ENCODE peak calls at places on chromosomes 2 and 18, in seven cellular contexts. G, O, N, J, Q, E and I are unnamed samples.

GRCh38 chr2:18178736-18179349 is 300.4 kb downstream of the KCNS3 start:
- DNase-seq in Q (no peak), E (peak), J (peak), N (peak), O (peak), G (peak), I (no peak)

GRCh38 chr2:47357475-47357874 is 45.5 kb upstream of the MSH2 start:
- DNase-seq in N (no peak), Q (no peak), O (peak), J (no peak), G (peak), E (peak), I (no peak)

GRCh38 chr2:222054813-222055212 is 244.0 kb downstream of the PAX3 start:
- DNase-seq in O (no peak), E (no peak), G (no peak), N (no peak), J (no peak), Q (no peak), I (no peak)

GRCh38 chr2:230795856-230796255 is 68.9 kb upstream of the ITM2C start:
- DNase-seq in E (no peak), O (no peak), Q (no peak), N (no peak), J (no peak), G (no peak), I (no peak)

GRCh38 chr2:177568393-177568792 is 175.8 kb downstream of the AGPS start:
- DNase-seq in Q (no peak), J (no peak), O (no peak), N (no peak), E (no peak), G (no peak), I (no peak)

GRCh38 chr2:59936031-59936430 is 617.4 kb downstream of the BCL11A start:
- DNase-seq in J (no peak), G (no peak), Q (no peak), E (no peak), O (no peak), N (no peak), I (no peak)

GRCh38 chr2:177271981-177272666 is 7.6 kb upstream of the NFE2L2 start:
- DNase-seq in Q (no peak), E (no peak), G (no peak), J (no peak), O (no peak), N (no peak), I (no peak)

GRCh38 chr2:144508162-144508765 is 11.7 kb downstream of the ZEB2 start:
- DNase-seq in E (no peak), N (no peak), Q (no peak), J (no peak), G (no peak), O (no peak), I (no peak)

DNA sequence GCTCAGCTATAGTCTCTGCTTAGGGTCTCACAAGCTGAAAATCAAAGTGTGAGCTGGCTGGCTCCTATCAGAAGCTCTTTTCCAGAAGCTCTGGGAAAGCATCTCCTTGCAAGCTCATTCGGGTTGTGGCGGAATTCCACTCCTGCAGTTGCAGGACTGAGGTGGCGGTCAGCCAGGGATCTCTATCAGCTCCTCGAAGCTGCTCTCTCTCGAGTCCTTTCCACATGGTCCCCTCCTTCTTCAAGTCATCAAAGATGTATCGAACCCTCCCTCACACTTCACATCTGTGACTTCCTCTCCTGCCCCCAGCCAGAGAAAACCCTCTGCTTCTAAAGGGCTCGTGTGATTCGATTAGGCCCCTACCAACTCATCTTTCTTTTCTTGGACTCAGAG is 141.7 kb downstream of the ZFP36L2 start:
- DNase-seq in Q (peak), N (peak), E (no peak), G (no peak), J (peak), O (no peak), I (no peak)
- TF ChIP-seq POLR2AphosphoS5 in Q (no peak), N (peak), E (no peak), G (no peak), J (no peak), O (no peak), I (no peak)

GRCh38 chr2:29013046-29013780 is 32.1 kb downstream of the TOGARAM2 start:
- DNase-seq in E (no peak), Q (no peak), N (no peak), O (no peak), G (no peak), J (no peak), I (no peak)
- TF ChIP-seq CTCF in E (no peak), Q (no peak), N (no peak), O (no peak), G (no peak), J (no peak), I (no peak)

GRCh38 chr18:45689386-45689785 is 34.6 kb upstream of the SLC14A1 start:
- DNase-seq in G (no peak), J (no peak), N (no peak), E (no peak), O (no peak), Q (no peak), I (no peak)

GRCh38 chr18:45688834-45689233 is 35.1 kb upstream of the SLC14A1 start:
- DNase-seq in O (no peak), G (peak), N (no peak), J (no peak), Q (no peak), E (no peak), I (no peak)

GRCh38 chr18:45688113-45688512 is 35.9 kb upstream of the SLC14A1 start:
- DNase-seq in Q (no peak), G (no peak), J (no peak), O (no peak), N (no peak), E (no peak), I (peak)

GRCh38 chr18:45687617-45688016 is 36.4 kb upstream of the SLC14A1 start:
- DNase-seq in J (no peak), G (no peak), Q (no peak), O (no peak), E (peak), N (no peak), I (no peak)

GRCh38 chr18:45686892-45687611 is 36.9 kb upstream of the SLC14A1 start:
- DNase-seq in J (no peak), Q (no peak), E (peak), O (no peak), N (no peak), G (peak), I (peak)
- TF ChIP-seq POLR2A in J (no peak), Q (no peak), E (no peak), O (no peak), N (no peak), G (no peak), I (no peak)

DNA sequence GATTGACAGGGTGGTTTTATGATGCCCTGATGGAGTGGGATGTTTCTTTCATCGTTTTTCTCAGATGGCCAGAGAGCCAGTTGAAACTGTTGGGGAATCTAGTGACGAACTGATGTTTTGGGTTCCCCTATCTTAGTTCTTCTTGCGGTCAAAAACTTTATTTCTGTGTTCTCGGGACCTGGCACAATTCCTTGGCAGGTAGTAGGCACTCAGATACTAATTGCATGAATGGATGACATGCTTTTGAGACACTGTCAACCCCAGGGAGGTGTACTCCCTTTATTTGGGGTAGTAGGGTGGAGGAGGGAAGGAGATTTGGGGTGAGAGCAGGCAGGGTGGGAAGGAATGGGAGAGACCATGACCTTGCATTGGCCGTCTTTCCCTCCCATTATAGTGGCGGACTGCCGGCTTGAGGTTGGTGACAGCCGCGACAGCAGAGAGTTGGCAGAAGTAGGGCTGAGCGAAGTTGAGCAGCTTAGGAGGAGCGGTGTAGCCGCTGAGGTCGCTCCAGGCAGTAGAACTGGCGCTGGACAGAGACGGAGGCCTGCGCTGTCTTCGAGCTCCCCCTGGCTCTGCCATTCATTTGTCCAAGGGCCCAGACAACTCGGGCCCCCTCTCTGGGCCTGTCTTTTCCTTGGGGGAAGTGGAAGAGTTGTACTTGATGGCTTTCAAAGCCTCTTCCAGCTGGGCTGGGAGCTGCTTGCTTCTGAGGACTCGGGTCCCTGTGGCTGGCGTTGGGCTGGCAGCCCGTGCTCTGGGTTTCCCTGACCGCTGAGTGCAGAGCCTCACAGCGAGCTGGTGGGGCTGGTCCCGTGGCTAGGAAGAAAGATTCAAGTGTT is 2.6 kb downstream of the TET3 start:
- DNase-seq in G (peak), N (peak), O (peak), E (peak), Q (no peak), J (peak), I (no peak)
- TF ChIP-seq POLR2AphosphoS5 in G (no peak), N (peak), O (no peak), E (no peak), Q (no peak), J (peak), I (no peak)

GRCh38 chr2:1590611-1591460 is 153.5 kb downstream of the PXDN start:
- DNase-seq in O (peak), J (no peak), G (no peak), N (no peak), E (no peak), Q (no peak), I (no peak)
- TF ChIP-seq CTCF in O (no peak), J (no peak), G (no peak), N (no peak), E (no peak), Q (no peak), I (no peak)

DNA sequence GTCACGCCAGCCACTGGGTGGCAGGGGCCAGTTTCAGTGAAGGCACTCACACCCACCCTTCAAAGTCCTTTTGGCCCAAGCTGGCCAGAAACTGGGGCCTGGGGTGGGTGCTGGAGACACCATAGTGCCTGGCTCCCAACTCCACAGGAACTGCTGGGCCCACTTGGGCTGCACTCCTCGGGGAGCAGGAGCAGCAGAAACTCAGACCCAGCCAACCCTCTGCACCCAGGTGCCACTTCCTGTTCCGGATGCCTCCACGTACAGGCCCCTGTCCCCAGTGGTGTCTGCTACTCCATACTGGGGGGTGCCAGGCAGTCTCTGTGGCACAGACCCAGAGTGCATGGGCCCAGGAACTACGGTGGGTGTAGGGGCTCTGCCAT is 42.5 kb upstream of the ZNF519 start:
- DNase-seq in E (no peak), J (no peak), Q (no peak), N (no peak), O (no peak), G (no peak), I (no peak)
- TF ChIP-seq POLR2A in E (no peak), J (no peak), Q (no peak), N (no peak), O (no peak), G (no peak), I (no peak)

GRCh38 chr2:206085742-206086445 is at the start of gene INO80D:
- DNase-seq in Q (peak), J (peak), E (peak), N (peak), O (peak), G (peak), I (no peak)

GRCh38 chr2:206083602-206084467 is 2.1 kb downstream of the INO80D start:
- DNase-seq in Q (no peak), G (peak), N (peak), O (peak), J (peak), E (no peak), I (no peak)

GRCh38 chr2:206084870-206085741 is 868 bp downstream of the INO80D start:
- DNase-seq in E (peak), N (peak), O (peak), G (peak), J (peak), Q (peak), I (no peak)

GRCh38 chr2:206082298-206082843 is 3.6 kb downstream of the INO80D start:
- DNase-seq in O (no peak), E (no peak), Q (no peak), J (no peak), N (no peak), G (no peak), I (no peak)

GRCh38 chr2:206084468-206084869 is 1.5 kb downstream of the INO80D start:
- DNase-seq in G (peak), E (peak), O (peak), N (peak), Q (peak), J (peak), I (peak)
- TF ChIP-seq POLR2AphosphoS5 in G (peak), E (peak), O (no peak), N (peak), Q (peak), J (peak), I (peak)

GRCh38 chr2:211033765-211034164 is 477.4 kb downstream of the CPS1 start:
- DNase-seq in J (no peak), Q (no peak), G (no peak), N (no peak), E (no peak), O (peak), I (no peak)
- TF ChIP-seq CTCF in J (no peak), Q (no peak), G (no peak), N (no peak), E (no peak), O (no peak), I (no peak)